ENCODE peak calls at places on chromosomes 13 and 19, in ten cellular contexts. One of them, this sample, is unnamed.

GRCh38 chr13:47623862-47624261 is 377.2 kb downstream of the SUCLA2 start:
- DNase-seq in natural killer cell: no peak
- DNase-seq in stimulated activated CD4-positive, alpha-beta T cell treated with anti-CD3 and anti-CD28 coated beads, Interleukin-1b, Interleukin-23, amount 100 ng/mL, for 4 hours: no peak
- DNase-seq in thoracic aorta: no peak
- DNase-seq in stimulated activated CD8-positive, alpha-beta memory T cell treated with anti-CD3 and anti-CD28 coated beads, Interleukin-4, amount 100 ng/mL, for 48 hours: no peak
- DNase-seq in fibroblast of lung: no peak
- DNase-seq in HuH-7.5: no peak
- DNase-seq in uterus: no peak
- DNase-seq in Jurkat, Clone E6-1: no peak
- DNase-seq in OCI-M1: no peak
- DNase-seq in this sample: no peak

GRCh38 chr13:20118268-20119140 is 42.3 kb downstream of the GJA3 start:
- DNase-seq in natural killer cell: no peak
- DNase-seq in stimulated activated CD4-positive, alpha-beta T cell treated with anti-CD3 and anti-CD28 coated beads, Interleukin-1b, Interleukin-23, amount 100 ng/mL, for 4 hours: peak
- DNase-seq in thoracic aorta: no peak
- DNase-seq in stimulated activated CD8-positive, alpha-beta memory T cell treated with anti-CD3 and anti-CD28 coated beads, Interleukin-4, amount 100 ng/mL, for 48 hours: peak
- DNase-seq in fibroblast of lung: peak
- DNase-seq in HuH-7.5: no peak
- DNase-seq in uterus: peak
- DNase-seq in Jurkat, Clone E6-1: no peak
- DNase-seq in OCI-M1: no peak
- DNase-seq in this sample: no peak

GRCh38 chr19:51333836-51334460 is 8.0 kb downstream of the VSIG10L start:
- DNase-seq in natural killer cell: no peak
- DNase-seq in stimulated activated CD4-positive, alpha-beta T cell treated with anti-CD3 and anti-CD28 coated beads, Interleukin-1b, Interleukin-23, amount 100 ng/mL, for 4 hours: no peak
- DNase-seq in thoracic aorta: no peak
- DNase-seq in stimulated activated CD8-positive, alpha-beta memory T cell treated with anti-CD3 and anti-CD28 coated beads, Interleukin-4, amount 100 ng/mL, for 48 hours: peak
- DNase-seq in fibroblast of lung: no peak
- DNase-seq in HuH-7.5: no peak
- DNase-seq in uterus: no peak
- DNase-seq in Jurkat, Clone E6-1: peak
- DNase-seq in OCI-M1: no peak
- DNase-seq in this sample: no peak

GRCh38 chr19:33621065-33621785 is 528 bp upstream of the CHST8 start:
- DNase-seq in natural killer cell: no peak
- DNase-seq in stimulated activated CD4-positive, alpha-beta T cell treated with anti-CD3 and anti-CD28 coated beads, Interleukin-1b, Interleukin-23, amount 100 ng/mL, for 4 hours: no peak
- DNase-seq in thoracic aorta: no peak
- DNase-seq in stimulated activated CD8-positive, alpha-beta memory T cell treated with anti-CD3 and anti-CD28 coated beads, Interleukin-4, amount 100 ng/mL, for 48 hours: no peak
- DNase-seq in fibroblast of lung: no peak
- DNase-seq in HuH-7.5: no peak
- DNase-seq in uterus: no peak
- DNase-seq in Jurkat, Clone E6-1: no peak
- DNase-seq in OCI-M1: no peak
- DNase-seq in this sample: no peak

GRCh38 chr13:98273824-98274786 is 97.0 kb upstream of the RNF113B start:
- DNase-seq in natural killer cell: no peak
- DNase-seq in stimulated activated CD4-positive, alpha-beta T cell treated with anti-CD3 and anti-CD28 coated beads, Interleukin-1b, Interleukin-23, amount 100 ng/mL, for 4 hours: no peak
- DNase-seq in thoracic aorta: no peak
- DNase-seq in stimulated activated CD8-positive, alpha-beta memory T cell treated with anti-CD3 and anti-CD28 coated beads, Interleukin-4, amount 100 ng/mL, for 48 hours: no peak
- DNase-seq in fibroblast of lung: peak
- DNase-seq in HuH-7.5: no peak
- DNase-seq in uterus: no peak
- DNase-seq in Jurkat, Clone E6-1: no peak
- DNase-seq in OCI-M1: no peak
- DNase-seq in this sample: no peak

GRCh38 chr13:73138276-73138950 is 79.6 kb downstream of the KLF5 start:
- DNase-seq in natural killer cell: no peak
- DNase-seq in stimulated activated CD4-positive, alpha-beta T cell treated with anti-CD3 and anti-CD28 coated beads, Interleukin-1b, Interleukin-23, amount 100 ng/mL, for 4 hours: no peak
- DNase-seq in thoracic aorta: no peak
- DNase-seq in stimulated activated CD8-positive, alpha-beta memory T cell treated with anti-CD3 and anti-CD28 coated beads, Interleukin-4, amount 100 ng/mL, for 48 hours: no peak
- DNase-seq in fibroblast of lung: peak
- DNase-seq in HuH-7.5: no peak
- DNase-seq in uterus: no peak
- DNase-seq in Jurkat, Clone E6-1: no peak
- DNase-seq in OCI-M1: no peak
- DNase-seq in this sample: no peak

GRCh38 chr19:12665281-12665573 is 1.3 kb downstream of the MAN2B1 start:
- DNase-seq in natural killer cell: no peak
- DNase-seq in stimulated activated CD4-positive, alpha-beta T cell treated with anti-CD3 and anti-CD28 coated beads, Interleukin-1b, Interleukin-23, amount 100 ng/mL, for 4 hours: peak
- DNase-seq in thoracic aorta: no peak
- DNase-seq in stimulated activated CD8-positive, alpha-beta memory T cell treated with anti-CD3 and anti-CD28 coated beads, Interleukin-4, amount 100 ng/mL, for 48 hours: peak
- DNase-seq in fibroblast of lung: no peak
- DNase-seq in HuH-7.5: no peak
- DNase-seq in uterus: no peak
- DNase-seq in Jurkat, Clone E6-1: no peak
- DNase-seq in OCI-M1: no peak
- DNase-seq in this sample: no peak

GRCh38 chr19:11887618-11888531 is at the start of gene ZNF69:
- DNase-seq in natural killer cell: peak
- DNase-seq in stimulated activated CD4-positive, alpha-beta T cell treated with anti-CD3 and anti-CD28 coated beads, Interleukin-1b, Interleukin-23, amount 100 ng/mL, for 4 hours: peak
- DNase-seq in thoracic aorta: peak
- DNase-seq in stimulated activated CD8-positive, alpha-beta memory T cell treated with anti-CD3 and anti-CD28 coated beads, Interleukin-4, amount 100 ng/mL, for 48 hours: peak
- DNase-seq in fibroblast of lung: peak
- DNase-seq in HuH-7.5: peak
- DNase-seq in uterus: peak
- DNase-seq in Jurkat, Clone E6-1: no peak
- DNase-seq in OCI-M1: peak
- DNase-seq in this sample: peak

GRCh38 chr19:47447470-47448359 is 24.0 kb downstream of the SLC8A2 start:
- DNase-seq in natural killer cell: peak
- DNase-seq in stimulated activated CD4-positive, alpha-beta T cell treated with anti-CD3 and anti-CD28 coated beads, Interleukin-1b, Interleukin-23, amount 100 ng/mL, for 4 hours: no peak
- DNase-seq in thoracic aorta: no peak
- DNase-seq in stimulated activated CD8-positive, alpha-beta memory T cell treated with anti-CD3 and anti-CD28 coated beads, Interleukin-4, amount 100 ng/mL, for 48 hours: peak
- DNase-seq in fibroblast of lung: peak
- DNase-seq in HuH-7.5: no peak
- DNase-seq in uterus: no peak
- DNase-seq in Jurkat, Clone E6-1: peak
- DNase-seq in OCI-M1: peak
- DNase-seq in this sample: peak

GRCh38 chr19:55196803-55197202 is 12.5 kb downstream of the PTPRH start:
- DNase-seq in natural killer cell: no peak
- DNase-seq in stimulated activated CD4-positive, alpha-beta T cell treated with anti-CD3 and anti-CD28 coated beads, Interleukin-1b, Interleukin-23, amount 100 ng/mL, for 4 hours: no peak
- DNase-seq in thoracic aorta: no peak
- DNase-seq in stimulated activated CD8-positive, alpha-beta memory T cell treated with anti-CD3 and anti-CD28 coated beads, Interleukin-4, amount 100 ng/mL, for 48 hours: no peak
- DNase-seq in fibroblast of lung: no peak
- DNase-seq in HuH-7.5: no peak
- DNase-seq in uterus: no peak
- DNase-seq in Jurkat, Clone E6-1: no peak
- DNase-seq in OCI-M1: no peak
- DNase-seq in this sample: no peak

GRCh38 chr13:44382635-44383145 is 9.1 kb downstream of the SERP2 start:
- DNase-seq in natural killer cell: no peak
- DNase-seq in stimulated activated CD4-positive, alpha-beta T cell treated with anti-CD3 and anti-CD28 coated beads, Interleukin-1b, Interleukin-23, amount 100 ng/mL, for 4 hours: no peak
- DNase-seq in thoracic aorta: no peak
- DNase-seq in stimulated activated CD8-positive, alpha-beta memory T cell treated with anti-CD3 and anti-CD28 coated beads, Interleukin-4, amount 100 ng/mL, for 48 hours: no peak
- DNase-seq in fibroblast of lung: no peak
- DNase-seq in HuH-7.5: no peak
- DNase-seq in uterus: no peak
- DNase-seq in Jurkat, Clone E6-1: no peak
- DNase-seq in OCI-M1: peak
- DNase-seq in this sample: no peak

GRCh38 chr19:4722671-4723464 is 774 bp downstream of the DPP9 start:
- DNase-seq in natural killer cell: peak
- DNase-seq in stimulated activated CD4-positive, alpha-beta T cell treated with anti-CD3 and anti-CD28 coated beads, Interleukin-1b, Interleukin-23, amount 100 ng/mL, for 4 hours: no peak
- DNase-seq in thoracic aorta: no peak
- DNase-seq in stimulated activated CD8-positive, alpha-beta memory T cell treated with anti-CD3 and anti-CD28 coated beads, Interleukin-4, amount 100 ng/mL, for 48 hours: peak
- DNase-seq in fibroblast of lung: peak
- DNase-seq in HuH-7.5: no peak
- DNase-seq in uterus: peak
- DNase-seq in Jurkat, Clone E6-1: peak
- DNase-seq in OCI-M1: peak
- DNase-seq in this sample: peak

GRCh38 chr19:389246-389934 is 19.6 kb downstream of the C2CD4C start:
- DNase-seq in natural killer cell: no peak
- DNase-seq in stimulated activated CD4-positive, alpha-beta T cell treated with anti-CD3 and anti-CD28 coated beads, Interleukin-1b, Interleukin-23, amount 100 ng/mL, for 4 hours: no peak
- DNase-seq in thoracic aorta: no peak
- DNase-seq in stimulated activated CD8-positive, alpha-beta memory T cell treated with anti-CD3 and anti-CD28 coated beads, Interleukin-4, amount 100 ng/mL, for 48 hours: no peak
- DNase-seq in fibroblast of lung: no peak
- DNase-seq in HuH-7.5: no peak
- DNase-seq in uterus: no peak
- DNase-seq in Jurkat, Clone E6-1: no peak
- DNase-seq in OCI-M1: no peak
- DNase-seq in this sample: no peak

GRCh38 chr19:32416749-32417469 is 11.3 kb downstream of the DPY19L3 start:
- DNase-seq in natural killer cell: no peak
- DNase-seq in stimulated activated CD4-positive, alpha-beta T cell treated with anti-CD3 and anti-CD28 coated beads, Interleukin-1b, Interleukin-23, amount 100 ng/mL, for 4 hours: no peak
- DNase-seq in thoracic aorta: no peak
- DNase-seq in stimulated activated CD8-positive, alpha-beta memory T cell treated with anti-CD3 and anti-CD28 coated beads, Interleukin-4, amount 100 ng/mL, for 48 hours: no peak
- DNase-seq in fibroblast of lung: no peak
- DNase-seq in HuH-7.5: no peak
- DNase-seq in uterus: no peak
- DNase-seq in Jurkat, Clone E6-1: no peak
- DNase-seq in OCI-M1: no peak
- DNase-seq in this sample: no peak

GRCh38 chr13:75222031-75222430 is 259.9 kb downstream of the TBC1D4 start:
- DNase-seq in natural killer cell: no peak
- DNase-seq in stimulated activated CD4-positive, alpha-beta T cell treated with anti-CD3 and anti-CD28 coated beads, Interleukin-1b, Interleukin-23, amount 100 ng/mL, for 4 hours: no peak
- DNase-seq in thoracic aorta: no peak
- DNase-seq in stimulated activated CD8-positive, alpha-beta memory T cell treated with anti-CD3 and anti-CD28 coated beads, Interleukin-4, amount 100 ng/mL, for 48 hours: no peak
- DNase-seq in fibroblast of lung: peak
- DNase-seq in HuH-7.5: no peak
- DNase-seq in uterus: no peak
- DNase-seq in Jurkat, Clone E6-1: no peak
- DNase-seq in OCI-M1: no peak
- DNase-seq in this sample: no peak

GRCh38 chr13:81048026-81048461 is 707.1 kb upstream of the SPRY2 start:
- DNase-seq in natural killer cell: no peak
- DNase-seq in stimulated activated CD4-positive, alpha-beta T cell treated with anti-CD3 and anti-CD28 coated beads, Interleukin-1b, Interleukin-23, amount 100 ng/mL, for 4 hours: no peak
- DNase-seq in thoracic aorta: no peak
- DNase-seq in stimulated activated CD8-positive, alpha-beta memory T cell treated with anti-CD3 and anti-CD28 coated beads, Interleukin-4, amount 100 ng/mL, for 48 hours: no peak
- DNase-seq in fibroblast of lung: peak
- DNase-seq in HuH-7.5: no peak
- DNase-seq in uterus: no peak
- DNase-seq in Jurkat, Clone E6-1: no peak
- DNase-seq in OCI-M1: peak
- DNase-seq in this sample: no peak

GRCh38 chr13:38340624-38341023 is 9.0 kb upstream of the UFM1 start:
- DNase-seq in natural killer cell: no peak
- DNase-seq in stimulated activated CD4-positive, alpha-beta T cell treated with anti-CD3 and anti-CD28 coated beads, Interleukin-1b, Interleukin-23, amount 100 ng/mL, for 4 hours: no peak
- DNase-seq in thoracic aorta: no peak
- DNase-seq in stimulated activated CD8-positive, alpha-beta memory T cell treated with anti-CD3 and anti-CD28 coated beads, Interleukin-4, amount 100 ng/mL, for 48 hours: no peak
- DNase-seq in fibroblast of lung: no peak
- DNase-seq in HuH-7.5: no peak
- DNase-seq in uterus: no peak
- DNase-seq in Jurkat, Clone E6-1: no peak
- DNase-seq in OCI-M1: peak
- DNase-seq in this sample: no peak

GRCh38 chr13:71156550-71156949 is 710.5 kb downstream of the DACH1 start:
- DNase-seq in natural killer cell: no peak
- DNase-seq in stimulated activated CD4-positive, alpha-beta T cell treated with anti-CD3 and anti-CD28 coated beads, Interleukin-1b, Interleukin-23, amount 100 ng/mL, for 4 hours: no peak
- DNase-seq in thoracic aorta: no peak
- DNase-seq in stimulated activated CD8-positive, alpha-beta memory T cell treated with anti-CD3 and anti-CD28 coated beads, Interleukin-4, amount 100 ng/mL, for 48 hours: no peak
- DNase-seq in fibroblast of lung: no peak
- DNase-seq in HuH-7.5: no peak
- DNase-seq in uterus: no peak
- DNase-seq in Jurkat, Clone E6-1: no peak
- DNase-seq in OCI-M1: no peak
- DNase-seq in this sample: no peak

GRCh38 chr19:33465371-33465770 is 56.2 kb downstream of the PEPD start:
- DNase-seq in natural killer cell: no peak
- DNase-seq in stimulated activated CD4-positive, alpha-beta T cell treated with anti-CD3 and anti-CD28 coated beads, Interleukin-1b, Interleukin-23, amount 100 ng/mL, for 4 hours: no peak
- DNase-seq in thoracic aorta: no peak
- DNase-seq in stimulated activated CD8-positive, alpha-beta memory T cell treated with anti-CD3 and anti-CD28 coated beads, Interleukin-4, amount 100 ng/mL, for 48 hours: no peak
- DNase-seq in fibroblast of lung: no peak
- DNase-seq in HuH-7.5: no peak
- DNase-seq in uterus: no peak
- DNase-seq in Jurkat, Clone E6-1: no peak
- DNase-seq in OCI-M1: no peak
- DNase-seq in this sample: no peak

GRCh38 chr13:83297591-83298305 is 584.5 kb downstream of the SLITRK1 start:
- DNase-seq in natural killer cell: no peak
- DNase-seq in stimulated activated CD4-positive, alpha-beta T cell treated with anti-CD3 and anti-CD28 coated beads, Interleukin-1b, Interleukin-23, amount 100 ng/mL, for 4 hours: no peak
- DNase-seq in thoracic aorta: no peak
- DNase-seq in stimulated activated CD8-positive, alpha-beta memory T cell treated with anti-CD3 and anti-CD28 coated beads, Interleukin-4, amount 100 ng/mL, for 48 hours: no peak
- DNase-seq in fibroblast of lung: peak
- DNase-seq in HuH-7.5: no peak
- DNase-seq in uterus: no peak
- DNase-seq in Jurkat, Clone E6-1: no peak
- DNase-seq in OCI-M1: no peak
- DNase-seq in this sample: no peak

GRCh38 chr13:80437212-80437611 is 96.3 kb upstream of the SPRY2 start:
- DNase-seq in natural killer cell: no peak
- DNase-seq in stimulated activated CD4-positive, alpha-beta T cell treated with anti-CD3 and anti-CD28 coated beads, Interleukin-1b, Interleukin-23, amount 100 ng/mL, for 4 hours: no peak
- DNase-seq in thoracic aorta: no peak
- DNase-seq in stimulated activated CD8-positive, alpha-beta memory T cell treated with anti-CD3 and anti-CD28 coated beads, Interleukin-4, amount 100 ng/mL, for 48 hours: no peak
- DNase-seq in fibroblast of lung: no peak
- DNase-seq in HuH-7.5: no peak
- DNase-seq in uterus: no peak
- DNase-seq in Jurkat, Clone E6-1: no peak
- DNase-seq in OCI-M1: no peak
- DNase-seq in this sample: no peak

GRCh38 chr19:4084547-4084877 is 17.8 kb upstream of the ZBTB7A start:
- DNase-seq in natural killer cell: no peak
- DNase-seq in stimulated activated CD4-positive, alpha-beta T cell treated with anti-CD3 and anti-CD28 coated beads, Interleukin-1b, Interleukin-23, amount 100 ng/mL, for 4 hours: no peak
- DNase-seq in thoracic aorta: no peak
- DNase-seq in stimulated activated CD8-positive, alpha-beta memory T cell treated with anti-CD3 and anti-CD28 coated beads, Interleukin-4, amount 100 ng/mL, for 48 hours: no peak
- DNase-seq in fibroblast of lung: no peak
- DNase-seq in HuH-7.5: no peak
- DNase-seq in uterus: no peak
- DNase-seq in Jurkat, Clone E6-1: no peak
- DNase-seq in OCI-M1: no peak
- DNase-seq in this sample: no peak

GRCh38 chr19:35895911-35896642 is 4.3 kb downstream of the NFKBID start:
- DNase-seq in natural killer cell: no peak
- DNase-seq in stimulated activated CD4-positive, alpha-beta T cell treated with anti-CD3 and anti-CD28 coated beads, Interleukin-1b, Interleukin-23, amount 100 ng/mL, for 4 hours: no peak
- DNase-seq in thoracic aorta: no peak
- DNase-seq in stimulated activated CD8-positive, alpha-beta memory T cell treated with anti-CD3 and anti-CD28 coated beads, Interleukin-4, amount 100 ng/mL, for 48 hours: no peak
- DNase-seq in fibroblast of lung: no peak
- DNase-seq in HuH-7.5: no peak
- DNase-seq in uterus: no peak
- DNase-seq in Jurkat, Clone E6-1: no peak
- DNase-seq in OCI-M1: no peak
- DNase-seq in this sample: no peak

GRCh38 chr13:41130356-41130755 is 2.2 kb downstream of the KBTBD6 start:
- DNase-seq in natural killer cell: no peak
- DNase-seq in stimulated activated CD4-positive, alpha-beta T cell treated with anti-CD3 and anti-CD28 coated beads, Interleukin-1b, Interleukin-23, amount 100 ng/mL, for 4 hours: no peak
- DNase-seq in thoracic aorta: no peak
- DNase-seq in stimulated activated CD8-positive, alpha-beta memory T cell treated with anti-CD3 and anti-CD28 coated beads, Interleukin-4, amount 100 ng/mL, for 48 hours: no peak
- DNase-seq in fibroblast of lung: peak
- DNase-seq in HuH-7.5: no peak
- DNase-seq in uterus: no peak
- DNase-seq in Jurkat, Clone E6-1: no peak
- DNase-seq in OCI-M1: peak
- DNase-seq in this sample: no peak

GRCh38 chr19:4929186-4929585 is 19.9 kb downstream of the UHRF1 start:
- DNase-seq in natural killer cell: no peak
- DNase-seq in stimulated activated CD4-positive, alpha-beta T cell treated with anti-CD3 and anti-CD28 coated beads, Interleukin-1b, Interleukin-23, amount 100 ng/mL, for 4 hours: no peak
- DNase-seq in thoracic aorta: no peak
- DNase-seq in stimulated activated CD8-positive, alpha-beta memory T cell treated with anti-CD3 and anti-CD28 coated beads, Interleukin-4, amount 100 ng/mL, for 48 hours: no peak
- DNase-seq in fibroblast of lung: no peak
- DNase-seq in HuH-7.5: no peak
- DNase-seq in uterus: peak
- DNase-seq in Jurkat, Clone E6-1: no peak
- DNase-seq in OCI-M1: no peak
- DNase-seq in this sample: no peak

GRCh38 chr13:46355906-46356305 is 31.1 kb downstream of the RUBCNL start:
- DNase-seq in natural killer cell: no peak
- DNase-seq in stimulated activated CD4-positive, alpha-beta T cell treated with anti-CD3 and anti-CD28 coated beads, Interleukin-1b, Interleukin-23, amount 100 ng/mL, for 4 hours: no peak
- DNase-seq in thoracic aorta: no peak
- DNase-seq in stimulated activated CD8-positive, alpha-beta memory T cell treated with anti-CD3 and anti-CD28 coated beads, Interleukin-4, amount 100 ng/mL, for 48 hours: no peak
- DNase-seq in fibroblast of lung: no peak
- DNase-seq in HuH-7.5: no peak
- DNase-seq in uterus: no peak
- DNase-seq in Jurkat, Clone E6-1: no peak
- DNase-seq in OCI-M1: no peak
- DNase-seq in this sample: no peak

GRCh38 chr19:40646564-40647254 is 43.7 kb downstream of the NUMBL start:
- DNase-seq in natural killer cell: no peak
- DNase-seq in stimulated activated CD4-positive, alpha-beta T cell treated with anti-CD3 and anti-CD28 coated beads, Interleukin-1b, Interleukin-23, amount 100 ng/mL, for 4 hours: no peak
- DNase-seq in thoracic aorta: no peak
- DNase-seq in stimulated activated CD8-positive, alpha-beta memory T cell treated with anti-CD3 and anti-CD28 coated beads, Interleukin-4, amount 100 ng/mL, for 48 hours: no peak
- DNase-seq in fibroblast of lung: no peak
- DNase-seq in HuH-7.5: no peak
- DNase-seq in uterus: no peak
- DNase-seq in Jurkat, Clone E6-1: no peak
- DNase-seq in OCI-M1: no peak
- DNase-seq in this sample: no peak

GRCh38 chr13:34678154-34678553 is 263.9 kb upstream of the NBEA start:
- DNase-seq in natural killer cell: no peak
- DNase-seq in stimulated activated CD4-positive, alpha-beta T cell treated with anti-CD3 and anti-CD28 coated beads, Interleukin-1b, Interleukin-23, amount 100 ng/mL, for 4 hours: no peak
- DNase-seq in thoracic aorta: no peak
- DNase-seq in stimulated activated CD8-positive, alpha-beta memory T cell treated with anti-CD3 and anti-CD28 coated beads, Interleukin-4, amount 100 ng/mL, for 48 hours: no peak
- DNase-seq in fibroblast of lung: peak
- DNase-seq in HuH-7.5: no peak
- DNase-seq in uterus: no peak
- DNase-seq in Jurkat, Clone E6-1: no peak
- DNase-seq in OCI-M1: no peak
- DNase-seq in this sample: peak